ENCODE peak calls at places on chromosomes 7 and 10, in five cellular contexts. P, L, R, I and Z are unnamed samples. For H3K4me1, the result is how much of the 10 kb centered on the place peaks cover.

GRCh38 chr10:29130190-29130673 is 158.6 kb upstream of the LYZL1 start:
- DNase-seq in R (no peak), P (no peak), I (no peak), L (no peak), Z (peak)

GRCh38 chr10:124732931-124733536 is 11.1 kb downstream of the FAM53B start:
- DNase-seq in P (peak), R (no peak), I (peak), L (no peak), Z (no peak)

GRCh38 chr7:44750424-44750823 is 1.8 kb downstream of the ZMIZ2 start:
- DNase-seq in P (no peak), L (no peak), R (no peak), I (no peak), Z (no peak)

GRCh38 chr7:39691821-39692220 is 68.4 kb downstream of the RALA start:
- DNase-seq in R (no peak), I (no peak), P (no peak), L (no peak), Z (no peak)

GRCh38 chr10:94307046-94307615 is 55.6 kb downstream of the NOC3L start:
- DNase-seq in L (no peak), I (no peak), P (no peak), R (no peak), Z (no peak)

GRCh38 chr10:105150486-105150885 is 509.4 kb downstream of the SORCS3 start:
- DNase-seq in R (no peak), P (no peak), L (no peak), I (no peak), Z (no peak)

GRCh38 chr7:1065263-1066260 is 21.2 kb downstream of the GPR146 start:
- DNase-seq in L (peak), I (peak), R (no peak), P (peak), Z (peak)

GRCh38 chr10:75150656-75151055 is 39.2 kb downstream of the SAMD8 start:
- DNase-seq in I (no peak), L (no peak), P (no peak), R (no peak), Z (no peak)

GRCh38 chr7:47582748-47583740 is 1.1 kb upstream of the TNS3 start:
- DNase-seq in L (no peak), R (no peak), I (no peak), P (no peak), Z (no peak)

GRCh38 chr10:28594401-28594800 is 61.5 kb downstream of the WAC start:
- DNase-seq in P (no peak), I (no peak), L (peak), R (no peak), Z (no peak)

GRCh38 chr10:22372922-22373321 is 27.6 kb downstream of the SPAG6 start:
- DNase-seq in P (no peak), I (no peak), R (no peak), L (no peak), Z (no peak)

GRCh38 chr7:104296900-104297299 is 31.5 kb upstream of the LHFPL3 start:
- DNase-seq in L (no peak), R (no peak), P (no peak), I (no peak), Z (no peak)

GRCh38 chr7:11701829-11702560 is 130.0 kb downstream of the THSD7A start:
- DNase-seq in L (no peak), R (no peak), P (no peak), I (no peak), Z (no peak)

GRCh38 chr7:11699666-11700065 is 132.3 kb downstream of the THSD7A start:
- DNase-seq in I (no peak), P (no peak), L (no peak), R (no peak), Z (no peak)

GRCh38 chr7:11702938-11703337 is 129.1 kb downstream of the THSD7A start:
- DNase-seq in L (no peak), I (no peak), R (no peak), P (no peak), Z (no peak)

GRCh38 chr7:11703829-11704228 is 128.2 kb downstream of the THSD7A start:
- DNase-seq in L (no peak), R (no peak), P (no peak), I (no peak), Z (no peak)

GRCh38 chr7:11698273-11698930 is 133.6 kb downstream of the THSD7A start:
- DNase-seq in L (no peak), I (no peak), P (no peak), R (no peak), Z (no peak)
- H3K4me1 ChIP-seq in L (under half), I (under half), P (under half), R (under half), Z (under half)

GRCh38 chr10:25952857-25953256 is 18.8 kb downstream of the MYO3A start:
- DNase-seq in I (no peak), P (no peak), L (no peak), R (no peak), Z (no peak)

GRCh38 chr10:25959540-25960232 is 25.7 kb downstream of the MYO3A start:
- DNase-seq in P (no peak), L (no peak), R (no peak), I (no peak), Z (no peak)

GRCh38 chr10:25954851-25955250 is 20.8 kb downstream of the MYO3A start:
- DNase-seq in P (no peak), R (no peak), I (no peak), L (no peak), Z (no peak)
- H3K4me1 ChIP-seq in P (under half), R (under half), I (under half), L (under half), Z (under half)

GRCh38 chr10:69479241-69479730 is 28.0 kb downstream of the TSPAN15 start:
- DNase-seq in L (no peak), R (no peak), I (no peak), P (no peak), Z (no peak)

GRCh38 chr10:69481280-69481679 is 30.0 kb downstream of the TSPAN15 start:
- DNase-seq in P (no peak), R (no peak), I (no peak), L (no peak), Z (no peak)

GRCh38 chr10:69475433-69475830 is 24.2 kb downstream of the TSPAN15 start:
- DNase-seq in R (no peak), P (no peak), I (no peak), L (no peak), Z (no peak)

GRCh38 chr10:69479737-69480412 is 28.6 kb downstream of the TSPAN15 start:
- DNase-seq in P (no peak), I (no peak), L (no peak), R (no peak), Z (no peak)

DNA sequence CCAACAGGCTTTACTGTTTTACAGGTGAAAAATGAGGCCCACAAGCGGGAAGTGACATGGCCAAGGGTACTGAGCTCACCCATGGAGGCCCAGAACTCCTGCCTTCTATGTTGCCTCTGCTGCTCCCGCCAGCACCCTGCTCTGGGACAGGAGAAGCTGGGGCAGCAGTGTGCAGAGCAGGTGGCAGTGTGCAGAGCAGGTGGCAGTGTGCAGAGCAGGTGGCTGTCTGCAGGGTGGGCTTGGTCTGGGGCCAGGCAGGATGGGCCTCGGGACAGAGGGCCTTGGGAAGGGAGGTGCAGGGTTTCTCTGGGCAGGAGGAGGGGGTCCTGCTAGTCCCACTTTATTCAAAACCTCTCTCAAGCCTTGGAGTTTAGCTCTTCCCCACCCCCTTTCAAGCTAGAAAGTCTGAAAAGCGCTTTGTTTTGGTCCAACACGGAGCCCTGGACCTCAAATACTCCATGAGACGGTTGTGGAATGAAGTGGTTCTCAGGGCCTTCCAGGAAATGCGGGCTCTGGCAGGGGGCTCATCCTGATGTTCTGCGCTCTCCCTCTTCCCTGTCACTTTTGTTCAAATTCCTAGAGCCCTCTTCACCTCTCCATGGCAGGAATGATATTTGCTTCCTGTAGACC is 26.8 kb downstream of the TSPAN15 start:
- DNase-seq in L (no peak), I (no peak), R (no peak), P (no peak), Z (no peak)
- H3K4me1 ChIP-seq in L (under half), I (under half), R (under half), P (under half), Z (under half)

DNA sequence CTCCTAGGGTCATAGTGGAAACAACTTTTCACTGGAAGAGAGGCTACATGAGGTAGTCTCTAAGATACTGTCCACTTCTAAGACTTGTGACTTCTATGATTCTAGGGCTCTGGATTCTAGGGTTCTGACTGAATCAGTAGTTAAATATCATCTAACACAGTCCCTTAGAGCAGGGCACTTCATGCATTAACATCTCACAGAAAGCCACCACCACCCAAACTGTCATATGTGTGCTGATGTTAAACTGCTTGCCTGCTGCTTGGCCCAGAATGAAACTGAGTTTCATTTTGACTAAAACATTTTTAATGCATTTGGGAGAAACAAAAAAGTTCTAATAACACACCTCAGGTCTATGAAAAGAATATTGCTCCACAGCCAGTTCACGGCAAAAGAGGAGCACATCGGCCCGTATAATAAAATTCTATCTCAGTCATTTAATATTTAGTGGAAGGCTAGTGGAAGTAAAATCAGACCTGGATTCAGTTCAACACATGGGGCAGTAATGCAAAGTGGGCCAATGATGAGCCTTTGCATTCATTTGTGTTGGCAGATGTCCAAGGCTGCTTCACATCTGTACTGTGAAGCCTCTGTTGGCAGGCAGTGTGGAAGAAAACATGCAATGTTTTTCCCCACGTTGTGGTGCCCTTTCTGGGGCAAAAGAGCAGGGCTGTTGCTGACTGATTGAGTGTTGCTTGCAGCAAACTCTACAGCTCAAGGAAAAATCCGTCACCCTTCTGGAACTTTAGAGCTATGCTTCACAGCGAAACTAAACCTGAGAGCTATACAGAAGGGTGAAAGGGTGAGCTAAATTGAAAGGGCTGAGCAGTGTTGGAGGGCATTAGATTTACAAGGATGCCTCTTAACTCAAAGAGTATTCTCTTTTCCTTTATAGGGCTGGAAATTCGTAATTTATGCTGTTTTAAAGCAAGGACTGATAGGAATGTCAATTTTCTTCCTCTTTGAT is 33.5 kb upstream of the AUTS2 start:
- DNase-seq in R (no peak), P (no peak), L (no peak), I (no peak), Z (no peak)
- H3K4me1 ChIP-seq in R (under half), P (under half), L (under half), I (under half), Z (under half)